ENCODE peak calls at places on chromosomes 5 and 9, in five cellular contexts. One of them, this sample, is unnamed.

GRCh38 chr9:69376651-69377050 is 51.6 kb downstream of the ENTREP1 start:
- DNase-seq in K562: no peak
- DNase-seq in HepG2: no peak
- DNase-seq in HEK293T: no peak
- DNase-seq in GM12878: no peak
- DNase-seq in this sample: no peak

GRCh38 chr5:133974142-133974541 is 5.7 kb upstream of the C5orf15 start:
- DNase-seq in GM12878: no peak
- DNase-seq in HEK293T: no peak
- DNase-seq in K562: no peak
- DNase-seq in HepG2: no peak
- DNase-seq in this sample: no peak

GRCh38 chr5:148974638-148975330 is 88.1 kb downstream of the SH3TC2 start:
- DNase-seq in K562: no peak
- DNase-seq in GM12878: no peak
- DNase-seq in HepG2: no peak
- DNase-seq in HEK293T: no peak
- DNase-seq in this sample: no peak

GRCh38 chr5:74094096-74094778 is 468.2 kb downstream of the ARHGEF28 start:
- DNase-seq in GM12878: no peak
- DNase-seq in K562: no peak
- DNase-seq in HEK293T: no peak
- DNase-seq in HepG2: no peak
- DNase-seq in this sample: peak

GRCh38 chr5:136276946-136277345 is 84.0 kb upstream of the SMIM32 start:
- DNase-seq in GM12878: no peak
- DNase-seq in HEK293T: no peak
- DNase-seq in HepG2: no peak
- DNase-seq in K562: no peak
- DNase-seq in this sample: no peak

GRCh38 chr9:109095321-109095720 is 24.4 kb downstream of the TMEM245 start:
- DNase-seq in HEK293T: no peak
- DNase-seq in K562: no peak
- DNase-seq in HepG2: no peak
- DNase-seq in GM12878: no peak
- DNase-seq in this sample: no peak

GRCh38 chr5:206406-206805 is 11.5 kb downstream of the CCDC127 start:
- DNase-seq in K562: peak
- DNase-seq in GM12878: no peak
- DNase-seq in HepG2: no peak
- DNase-seq in HEK293T: no peak
- DNase-seq in this sample: no peak

GRCh38 chr9:134291452-134291881 is 34.8 kb upstream of the RXRA start:
- DNase-seq in HepG2: peak
- DNase-seq in HEK293T: no peak
- DNase-seq in GM12878: no peak
- DNase-seq in K562: no peak
- DNase-seq in this sample: no peak

GRCh38 chr9:90726215-90726614 is 75.4 kb upstream of the SYK start:
- DNase-seq in GM12878: no peak
- DNase-seq in HEK293T: peak
- DNase-seq in K562: no peak
- DNase-seq in HepG2: peak
- DNase-seq in this sample: peak

GRCh38 chr9:88537743-88538055 is 2.7 kb downstream of the NXNL2 start:
- DNase-seq in HEK293T: no peak
- DNase-seq in GM12878: no peak
- DNase-seq in HepG2: no peak
- DNase-seq in K562: no peak
- DNase-seq in this sample: peak

GRCh38 chr5:150124111-150124557 is 31.5 kb downstream of the PDGFRB start:
- DNase-seq in GM12878: no peak
- DNase-seq in HEK293T: no peak
- DNase-seq in HepG2: no peak
- DNase-seq in K562: no peak
- DNase-seq in this sample: no peak

GRCh38 chr5:55438931-55439477 is 95.8 kb downstream of the PLPP1 start:
- DNase-seq in HepG2: peak
- DNase-seq in GM12878: no peak
- DNase-seq in K562: no peak
- DNase-seq in HEK293T: no peak
- DNase-seq in this sample: no peak

GRCh38 chr9:16532681-16533450 is 337.6 kb downstream of the BNC2 start:
- DNase-seq in GM12878: no peak
- DNase-seq in HEK293T: no peak
- DNase-seq in K562: no peak
- DNase-seq in HepG2: no peak
- DNase-seq in this sample: no peak

GRCh38 chr9:103152473-103152872 is 157.3 kb downstream of the CYLC2 start:
- DNase-seq in GM12878: no peak
- DNase-seq in HEK293T: peak
- DNase-seq in HepG2: no peak
- DNase-seq in K562: no peak
- DNase-seq in this sample: peak

GRCh38 chr5:125117556-125117955 is 371.1 kb upstream of the ZNF608 start:
- DNase-seq in K562: no peak
- DNase-seq in HepG2: no peak
- DNase-seq in GM12878: no peak
- DNase-seq in HEK293T: no peak
- DNase-seq in this sample: no peak

GRCh38 chr9:137986268-137987099 is 108.9 kb downstream of the CACNA1B start:
- DNase-seq in GM12878: no peak
- DNase-seq in HepG2: no peak
- DNase-seq in K562: no peak
- DNase-seq in HEK293T: no peak
- DNase-seq in this sample: no peak

GRCh38 chr5:109407913-109408312 is 1.9 kb downstream of the PJA2 start:
- DNase-seq in HEK293T: no peak
- DNase-seq in HepG2: no peak
- DNase-seq in GM12878: no peak
- DNase-seq in K562: no peak
- DNase-seq in this sample: no peak

GRCh38 chr9:98801562-98801961 is 5.2 kb upstream of the ANKS6 start:
- DNase-seq in GM12878: no peak
- DNase-seq in HepG2: no peak
- DNase-seq in HEK293T: no peak
- DNase-seq in K562: no peak
- DNase-seq in this sample: no peak

GRCh38 chr9:137437691-137438590 is 3.2 kb downstream of the ENTPD8 start:
- DNase-seq in HEK293T: no peak
- DNase-seq in HepG2: no peak
- DNase-seq in GM12878: no peak
- DNase-seq in K562: no peak
- DNase-seq in this sample: peak

GRCh38 chr5:139709587-139710369 is 61.6 kb downstream of the CXXC5 start:
- DNase-seq in HEK293T: no peak
- DNase-seq in GM12878: no peak
- DNase-seq in HepG2: no peak
- DNase-seq in K562: peak
- DNase-seq in this sample: peak

GRCh38 chr9:36450110-36450732 is 50.2 kb upstream of the RNF38 start:
- DNase-seq in HEK293T: peak
- DNase-seq in HepG2: peak
- DNase-seq in K562: peak
- DNase-seq in GM12878: no peak
- DNase-seq in this sample: peak
- TF ChIP-seq FOXM1 in HEK293T: no peak
- TF ChIP-seq FOXM1 in HepG2: no peak
- TF ChIP-seq FOXM1 in K562: no peak
- TF ChIP-seq FOXM1 in GM12878: no peak
- TF ChIP-seq FOXM1 in this sample: no peak

GRCh38 chr9:18129809-18130334 is 344.1 kb upstream of the ADAMTSL1 start:
- DNase-seq in HEK293T: no peak
- DNase-seq in GM12878: no peak
- DNase-seq in K562: no peak
- DNase-seq in HepG2: no peak
- DNase-seq in this sample: no peak
- TF ChIP-seq FOXM1 in HEK293T: no peak
- TF ChIP-seq FOXM1 in GM12878: no peak
- TF ChIP-seq FOXM1 in K562: no peak
- TF ChIP-seq FOXM1 in HepG2: no peak
- TF ChIP-seq FOXM1 in this sample: no peak

DNA sequence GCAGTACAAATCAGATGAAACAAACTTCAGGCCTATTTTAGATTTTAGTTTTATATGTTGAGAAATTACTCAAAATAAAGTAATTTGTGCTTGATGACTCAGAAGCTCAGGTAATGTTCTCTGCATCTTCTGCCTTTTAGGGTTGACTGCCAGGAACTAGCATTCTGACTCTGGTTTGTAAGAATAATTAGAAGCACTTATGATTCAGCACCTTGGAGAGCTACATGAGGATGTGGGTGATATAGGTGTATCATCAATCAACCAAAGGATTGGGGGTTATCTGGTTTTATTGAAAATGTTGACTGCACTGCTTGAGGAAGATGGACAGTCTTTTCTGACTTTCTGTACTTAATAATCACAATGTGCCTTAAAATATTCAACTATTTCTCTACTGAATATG is 118.7 kb upstream of the SGCD start:
- DNase-seq in HepG2: no peak
- DNase-seq in K562: no peak
- DNase-seq in HEK293T: no peak
- DNase-seq in GM12878: no peak
- DNase-seq in this sample: no peak
- TF ChIP-seq FOXM1 in HepG2: no peak
- TF ChIP-seq FOXM1 in K562: no peak
- TF ChIP-seq FOXM1 in HEK293T: no peak
- TF ChIP-seq FOXM1 in GM12878: no peak
- TF ChIP-seq FOXM1 in this sample: no peak

GRCh38 chr5:132952829-132953228 is 10.6 kb downstream of the AFF4 start:
- DNase-seq in HepG2: no peak
- DNase-seq in HEK293T: no peak
- DNase-seq in K562: no peak
- DNase-seq in GM12878: no peak
- DNase-seq in this sample: no peak
- TF ChIP-seq FOXM1 in HepG2: no peak
- TF ChIP-seq FOXM1 in HEK293T: no peak
- TF ChIP-seq FOXM1 in K562: no peak
- TF ChIP-seq FOXM1 in GM12878: no peak
- TF ChIP-seq FOXM1 in this sample: no peak

DNA sequence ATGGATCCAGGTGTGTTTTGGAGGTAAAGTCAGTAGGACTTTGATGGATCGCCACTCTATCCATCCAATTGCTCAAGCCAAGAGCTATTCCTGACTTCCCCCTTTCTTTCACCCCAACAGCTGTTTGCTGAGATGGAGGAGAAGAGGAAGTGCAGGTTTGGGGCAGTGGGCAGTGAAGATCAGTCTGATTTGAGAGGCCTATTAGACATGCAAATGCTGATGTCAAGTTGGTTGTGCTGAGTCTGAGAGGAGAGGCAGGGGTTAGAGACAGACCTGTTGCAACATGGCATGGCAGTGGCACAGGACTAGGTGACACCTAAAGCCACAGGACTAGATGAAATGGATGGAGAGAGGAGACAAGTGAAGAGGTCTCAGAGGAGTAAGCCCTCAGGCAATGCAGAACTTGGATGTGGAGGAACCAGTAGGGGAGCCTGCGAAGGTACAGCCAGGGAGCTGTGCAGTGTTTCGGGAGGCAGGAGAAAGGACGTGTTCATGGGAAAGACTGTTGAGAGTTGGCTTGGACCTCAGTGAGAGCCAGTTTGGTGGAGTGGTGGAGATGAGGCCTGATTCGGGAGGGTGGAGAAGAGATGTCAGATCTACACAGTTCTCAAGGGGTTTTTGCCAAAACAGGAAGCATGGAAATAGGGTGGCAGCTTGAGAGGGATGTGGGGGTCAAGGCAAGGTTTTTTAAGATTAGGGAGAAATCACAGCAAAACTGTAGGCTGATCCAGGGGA is 175.0 kb downstream of the MACROH2A1 start:
- DNase-seq in HepG2: no peak
- DNase-seq in GM12878: no peak
- DNase-seq in K562: no peak
- DNase-seq in HEK293T: no peak
- DNase-seq in this sample: no peak
- TF ChIP-seq FOXM1 in HepG2: no peak
- TF ChIP-seq FOXM1 in GM12878: no peak
- TF ChIP-seq FOXM1 in K562: no peak
- TF ChIP-seq FOXM1 in HEK293T: no peak
- TF ChIP-seq FOXM1 in this sample: no peak

GRCh38 chr9:72399391-72399790 is 34.4 kb upstream of the ZFAND5 start:
- DNase-seq in HepG2: no peak
- DNase-seq in GM12878: no peak
- DNase-seq in K562: no peak
- DNase-seq in HEK293T: no peak
- DNase-seq in this sample: no peak

GRCh38 chr9:72396247-72397091 is 31.5 kb upstream of the ZFAND5 start:
- DNase-seq in HEK293T: no peak
- DNase-seq in HepG2: peak
- DNase-seq in K562: no peak
- DNase-seq in GM12878: no peak
- DNase-seq in this sample: no peak

GRCh38 chr9:72390896-72391295 is 25.9 kb upstream of the ZFAND5 start:
- DNase-seq in HEK293T: no peak
- DNase-seq in K562: no peak
- DNase-seq in GM12878: no peak
- DNase-seq in HepG2: no peak
- DNase-seq in this sample: no peak

DNA sequence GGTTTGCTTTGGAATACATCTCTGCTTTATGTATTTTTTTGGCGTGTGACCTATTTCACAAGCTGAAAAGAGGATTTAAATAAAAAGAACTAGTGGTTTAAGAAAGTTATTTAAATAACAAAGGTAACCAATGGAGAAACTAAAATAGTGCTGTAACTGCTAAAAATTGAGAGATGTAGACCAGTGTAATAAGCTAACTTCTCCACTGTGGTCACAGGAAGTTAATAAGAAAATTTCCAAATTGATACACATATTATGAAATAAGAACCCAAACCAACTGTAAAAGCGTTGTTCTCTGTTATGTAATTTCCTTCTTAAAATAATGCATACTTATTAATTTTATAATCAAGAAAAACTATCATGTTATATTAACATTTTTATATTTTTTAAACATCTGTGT is 29.1 kb upstream of the ZFAND5 start:
- DNase-seq in K562: no peak
- DNase-seq in GM12878: no peak
- DNase-seq in HEK293T: no peak
- DNase-seq in HepG2: no peak
- DNase-seq in this sample: no peak
- TF ChIP-seq FOXM1 in K562: no peak
- TF ChIP-seq FOXM1 in GM12878: no peak
- TF ChIP-seq FOXM1 in HEK293T: no peak
- TF ChIP-seq FOXM1 in HepG2: no peak
- TF ChIP-seq FOXM1 in this sample: no peak

GRCh38 chr5:140725799-140726471 is 25.7 kb downstream of the ZMAT2 start:
- DNase-seq in GM12878: peak
- DNase-seq in HEK293T: peak
- DNase-seq in HepG2: peak
- DNase-seq in K562: peak
- DNase-seq in this sample: peak
- TF ChIP-seq FOXM1 in GM12878: no peak
- TF ChIP-seq FOXM1 in HEK293T: no peak
- TF ChIP-seq FOXM1 in HepG2: no peak
- TF ChIP-seq FOXM1 in K562: no peak
- TF ChIP-seq FOXM1 in this sample: no peak